ENCODE peak calls at places on chromosome 5, in seven cellular contexts. G, S, U, O, L, P and H are unnamed samples.
A peak's percentile ranks its signal among the peaks of the same experiment; 100 is the strongest.

GRCh38 chr5:114208120-114208519 is 153.8 kb upstream of the KCNN2 start:
- DNase-seq in O (no peak), P (no peak), S (no peak), U (no peak), G (no peak), L (no peak), H (no peak)

GRCh38 chr5:132539716-132540115 is 3.6 kb downstream of the IL5 start:
- DNase-seq in G (no peak), O (no peak), P (no peak), S (no peak), U (no peak), L (no peak), H (no peak)

GRCh38 chr5:172852490-172853354 is 18.7 kb downstream of the ERGIC1 start:
- DNase-seq in U (no peak), L (no peak), G (no peak), O (no peak), S (no peak), P (no peak), H (no peak)

GRCh38 chr5:112329429-112330090 is 89.5 kb downstream of the EPB41L4A start:
- DNase-seq in L (peak; percentile 40), U (no peak), G (no peak), P (no peak), S (no peak), O (no peak), H (no peak)

GRCh38 chr5:38465702-38466443 is 90.6 kb downstream of the LIFR start:
- DNase-seq in G (no peak), S (no peak), U (no peak), P (no peak), O (no peak), L (peak; percentile 45), H (no peak)

GRCh38 chr5:139178948-139179347 is 19.2 kb downstream of the SIL1 start:
- DNase-seq in L (peak; percentile 19), S (no peak), O (no peak), U (no peak), G (no peak), P (no peak), H (no peak)

GRCh38 chr5:126354012-126354856 is 69.0 kb upstream of the GRAMD2B start:
- DNase-seq in G (no peak), L (peak; percentile 78), O (peak; percentile 93), U (no peak), P (no peak), S (no peak), H (no peak)

GRCh38 chr5:166505546-166505945 is 1785.9 kb upstream of the WWC1 start:
- DNase-seq in L (no peak), S (no peak), U (no peak), P (no peak), G (no peak), O (no peak), H (no peak)

GRCh38 chr5:173884402-173885053 is 3.6 kb upstream of the CPEB4 start:
- DNase-seq in P (no peak), G (peak; percentile 38), L (no peak), O (no peak), S (no peak), U (peak; percentile 72), H (peak; percentile 24)

GRCh38 chr5:4225741-4226140 is 630.1 kb downstream of the IRX1 start:
- DNase-seq in S (no peak), U (no peak), O (no peak), P (no peak), G (no peak), L (no peak), H (no peak)

GRCh38 chr5:6700074-6700685 is 13.1 kb upstream of the TENT4A start:
- DNase-seq in L (no peak), U (no peak), O (peak; percentile 56), S (no peak), G (no peak), P (no peak), H (no peak)

GRCh38 chr5:132492386-132492785 is 1.8 kb upstream of the IRF1 start:
- DNase-seq in U (no peak), O (no peak), S (no peak), P (no peak), G (no peak), L (no peak), H (no peak)

GRCh38 chr5:78295035-78295961 is 800 bp upstream of the AP3B1 start:
- DNase-seq in P (peak; percentile 80), U (peak; percentile 63), G (peak; percentile 42), S (no peak), O (peak; percentile 60), L (peak; percentile 5), H (peak; percentile 29)

GRCh38 chr5:31357038-31357437 is 163.6 kb downstream of the CDH6 start:
- DNase-seq in P (no peak), S (no peak), O (no peak), U (no peak), G (no peak), L (no peak), H (no peak)

GRCh38 chr5:177425801-177426565 is 493 bp upstream of the GRK6 start:
- DNase-seq in O (peak; percentile 100), L (peak; percentile 100), U (peak; percentile 100), G (peak; percentile 99), P (peak; percentile 100), S (peak; percentile 98), H (peak; percentile 100)

GRCh38 chr5:31346896-31347557 is 153.5 kb downstream of the CDH6 start:
- DNase-seq in L (no peak), S (no peak), P (no peak), U (no peak), O (no peak), G (no peak), H (no peak)

GRCh38 chr5:169970911-169971436 is 9.3 kb downstream of the INSYN2B start:
- DNase-seq in P (peak; percentile 89), O (peak; percentile 91), S (no peak), U (no peak), L (peak; percentile 87), G (no peak), H (no peak)

GRCh38 chr5:135009736-135010501 is 24.1 kb downstream of the PITX1 start:
- DNase-seq in L (no peak), U (no peak), G (no peak), O (no peak), P (peak; percentile 40), S (no peak), H (no peak)

GRCh38 chr5:124906339-124907097 is 160.1 kb upstream of the ZNF608 start:
- DNase-seq in L (peak; percentile 77), P (peak; percentile 70), S (peak; percentile 28), U (no peak), O (peak; percentile 27), G (no peak), H (no peak)

GRCh38 chr5:163338-163620 is 28.0 kb upstream of the LRRC14B start:
- DNase-seq in G (no peak), O (no peak), U (peak; percentile 4), S (no peak), L (no peak), P (no peak), H (no peak)

GRCh38 chr5:17441351-17441750 is 56.7 kb upstream of the TAF11L2 start:
- DNase-seq in G (no peak), L (no peak), O (peak; percentile 50), U (no peak), S (no peak), P (no peak), H (no peak)

GRCh38 chr5:141431286-141431685 is 979 bp downstream of the PCDHGA12 start:
- DNase-seq in P (no peak), L (no peak), G (no peak), O (no peak), U (no peak), S (no peak), H (no peak)

GRCh38 chr5:13359326-13359725 is 585.2 kb downstream of the DNAH5 start:
- DNase-seq in G (no peak), O (peak; percentile 89), U (no peak), S (no peak), L (no peak), P (no peak), H (no peak)

GRCh38 chr5:20972419-20972925 is 984.5 kb upstream of the CDH18 start:
- DNase-seq in U (no peak), G (no peak), P (peak; percentile 58), S (no peak), O (peak; percentile 79), L (peak; percentile 76), H (no peak)

GRCh38 chr5:3601929-3602712 is 6.5 kb downstream of the IRX1 start:
- DNase-seq in G (no peak), L (no peak), P (no peak), U (no peak), S (no peak), O (no peak), H (no peak)

GRCh38 chr5:53302524-53302923 is 177.9 kb upstream of the FST start:
- DNase-seq in U (no peak), S (no peak), P (no peak), G (no peak), L (no peak), O (no peak), H (no peak)

GRCh38 chr5:154403776-154404387 is 41.9 kb upstream of the SAP30L start:
- DNase-seq in S (no peak), U (no peak), L (no peak), P (peak; percentile 51), G (no peak), O (no peak), H (no peak)

GRCh38 chr5:14491505-14491904 is 90.1 kb upstream of the OTULINL start:
- DNase-seq in P (no peak), G (no peak), S (no peak), L (no peak), U (no peak), O (peak; percentile 31), H (no peak)

GRCh38 chr5:93355691-93356090 is 225.3 kb downstream of the NR2F1-AS1 start:
- DNase-seq in G (no peak), S (no peak), L (no peak), O (no peak), U (no peak), P (no peak), H (no peak)

GRCh38 chr5:101429241-101429640 is 526.2 kb upstream of the ST8SIA4 start:
- DNase-seq in O (peak; percentile 21), L (no peak), S (no peak), P (no peak), G (no peak), U (no peak), H (no peak)

GRCh38 chr5:141958113-141958512 is at the start of gene PCDH12:
- DNase-seq in L (peak; percentile 96), U (peak; percentile 56), S (no peak), G (no peak), P (no peak), O (no peak), H (no peak)

GRCh38 chr5:75457691-75458090 is 53.7 kb downstream of the CERT1 start:
- DNase-seq in S (no peak), P (no peak), O (peak; percentile 29), G (no peak), L (no peak), U (no peak), H (no peak)

GRCh38 chr5:54718647-54719046 is 201.1 kb downstream of the SNX18 start:
- DNase-seq in O (no peak), L (no peak), G (no peak), S (no peak), P (no peak), U (no peak), H (no peak)

GRCh38 chr5:179153341-179153901 is 93.2 kb downstream of the ZNF354C start:
- DNase-seq in L (no peak), S (no peak), U (no peak), G (no peak), P (peak; percentile 30), O (no peak), H (no peak)

GRCh38 chr5:150541895-150542294 is 34.0 kb downstream of the NDST1 start:
- DNase-seq in P (no peak), O (peak; percentile 56), S (no peak), U (no peak), L (no peak), G (no peak), H (no peak)

GRCh38 chr5:135501965-135502364 is 33.8 kb downstream of the NEUROG1 start:
- DNase-seq in P (no peak), G (no peak), L (no peak), S (no peak), O (no peak), U (no peak), H (no peak)

GRCh38 chr5:55932700-55933099 is 62.1 kb downstream of the IL6ST start:
- DNase-seq in L (no peak), O (no peak), G (no peak), P (no peak), U (no peak), S (no peak), H (no peak)

GRCh38 chr5:172343741-172344140 is 60.2 kb upstream of the UBTD2 start:
- DNase-seq in S (no peak), P (no peak), O (no peak), U (no peak), G (no peak), L (no peak), H (no peak)